ENCODE peak calls at places on chromosome 15, in six cellular contexts. One of them, this sample, is unnamed.

GRCh38 chr15:78050851-78051250 is 26.7 kb downstream of the TBC1D2B start:
- DNase-seq in uterus: no peak
- DNase-seq in ovary: no peak
- DNase-seq in epithelial cell of proximal tubule: no peak
- DNase-seq in GM12865: no peak
- DNase-seq in CD8-positive, alpha-beta T cell: no peak
- DNase-seq in this sample: peak; percentile 51

GRCh38 chr15:31605467-31605931 is 278.9 kb downstream of the KLF13 start:
- DNase-seq in uterus: no peak
- DNase-seq in ovary: no peak
- DNase-seq in epithelial cell of proximal tubule: no peak
- DNase-seq in GM12865: no peak
- DNase-seq in CD8-positive, alpha-beta T cell: no peak
- DNase-seq in this sample: peak; percentile 40

GRCh38 chr15:78714890-78715289 is 73.9 kb upstream of the CHRNB4 start:
- DNase-seq in uterus: no peak
- DNase-seq in ovary: no peak
- DNase-seq in epithelial cell of proximal tubule: no peak
- DNase-seq in GM12865: peak; percentile 58
- DNase-seq in CD8-positive, alpha-beta T cell: no peak
- DNase-seq in this sample: no peak

GRCh38 chr15:52464478-52464877 is 64.2 kb downstream of the MYO5A start:
- DNase-seq in uterus: no peak
- DNase-seq in ovary: no peak
- DNase-seq in epithelial cell of proximal tubule: no peak
- DNase-seq in GM12865: peak; percentile 91
- DNase-seq in CD8-positive, alpha-beta T cell: no peak
- DNase-seq in this sample: no peak

GRCh38 chr15:75327005-75327404 is 8.9 kb upstream of the COMMD4 start:
- DNase-seq in uterus: no peak
- DNase-seq in ovary: no peak
- DNase-seq in epithelial cell of proximal tubule: no peak
- DNase-seq in GM12865: no peak
- DNase-seq in CD8-positive, alpha-beta T cell: no peak
- DNase-seq in this sample: no peak

GRCh38 chr15:57432141-57432701 is 55.9 kb downstream of the CGNL1 start:
- DNase-seq in uterus: no peak
- DNase-seq in ovary: no peak
- DNase-seq in epithelial cell of proximal tubule: no peak
- DNase-seq in GM12865: no peak
- DNase-seq in CD8-positive, alpha-beta T cell: no peak
- DNase-seq in this sample: peak; percentile 53

GRCh38 chr15:100235030-100235617 is 106.7 kb downstream of the ADAMTS17 start:
- DNase-seq in uterus: no peak
- DNase-seq in ovary: no peak
- DNase-seq in epithelial cell of proximal tubule: no peak
- DNase-seq in GM12865: no peak
- DNase-seq in CD8-positive, alpha-beta T cell: no peak
- DNase-seq in this sample: no peak

GRCh38 chr15:63274427-63274826 is 3.0 kb upstream of the APH1B start:
- DNase-seq in uterus: no peak
- DNase-seq in ovary: no peak
- DNase-seq in epithelial cell of proximal tubule: no peak
- DNase-seq in GM12865: no peak
- DNase-seq in CD8-positive, alpha-beta T cell: no peak
- DNase-seq in this sample: no peak

GRCh38 chr15:89999676-90000174 is 1.4 kb upstream of the ZNF710 start:
- DNase-seq in uterus: peak; percentile 22
- DNase-seq in ovary: peak; percentile 40
- DNase-seq in epithelial cell of proximal tubule: no peak
- DNase-seq in GM12865: no peak
- DNase-seq in CD8-positive, alpha-beta T cell: no peak
- DNase-seq in this sample: peak; percentile 34

GRCh38 chr15:100920516-100921135 is 1.5 kb downstream of the LRRK1 start:
- DNase-seq in uterus: no peak
- DNase-seq in ovary: no peak
- DNase-seq in epithelial cell of proximal tubule: no peak
- DNase-seq in GM12865: peak; percentile 47
- DNase-seq in CD8-positive, alpha-beta T cell: no peak
- DNase-seq in this sample: no peak

GRCh38 chr15:60660290-60661051 is 181.5 kb upstream of the ICE2 start:
- DNase-seq in uterus: peak; percentile 40
- DNase-seq in ovary: peak; percentile 36
- DNase-seq in epithelial cell of proximal tubule: no peak
- DNase-seq in GM12865: peak; percentile 66
- DNase-seq in CD8-positive, alpha-beta T cell: no peak
- DNase-seq in this sample: peak; percentile 88

GRCh38 chr15:43241100-43241499 is 20.3 kb upstream of the EPB42 start:
- DNase-seq in uterus: peak; percentile 69
- DNase-seq in ovary: no peak
- DNase-seq in epithelial cell of proximal tubule: no peak
- DNase-seq in GM12865: no peak
- DNase-seq in CD8-positive, alpha-beta T cell: no peak
- DNase-seq in this sample: peak; percentile 97

GRCh38 chr15:67080900-67081431 is 15.6 kb downstream of the SMAD3 start:
- DNase-seq in uterus: peak; percentile 46
- DNase-seq in ovary: no peak
- DNase-seq in epithelial cell of proximal tubule: peak; percentile 76
- DNase-seq in GM12865: peak; percentile 97
- DNase-seq in CD8-positive, alpha-beta T cell: no peak
- DNase-seq in this sample: peak; percentile 83

DNA sequence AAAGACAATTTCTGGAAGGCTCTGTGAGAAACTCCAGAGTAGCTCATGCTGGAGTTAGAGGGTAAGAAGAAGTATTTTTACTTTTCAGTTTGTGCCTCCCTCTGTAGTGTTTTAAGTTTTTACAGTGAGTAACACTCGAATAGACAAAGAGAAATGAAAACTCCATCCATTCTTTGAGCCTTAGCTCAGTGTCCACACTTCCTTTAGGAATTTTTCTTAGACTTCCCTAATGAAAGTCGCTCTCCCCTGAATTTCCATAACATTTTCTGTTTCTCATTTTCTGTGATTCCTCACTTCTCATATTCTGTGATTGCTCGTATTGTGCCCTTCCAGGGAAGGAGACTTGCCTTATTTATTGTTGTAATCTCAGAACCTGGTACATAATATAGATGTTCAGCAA is 2.1 kb downstream of the BLOC1S6 start:
- DNase-seq in uterus: no peak
- DNase-seq in ovary: no peak
- DNase-seq in epithelial cell of proximal tubule: no peak
- DNase-seq in GM12865: no peak
- DNase-seq in CD8-positive, alpha-beta T cell: no peak
- DNase-seq in this sample: peak; percentile 30
- H3K4me3 ChIP-seq in uterus: no peak overlapping the region
- H3K4me3 ChIP-seq in ovary: no peak overlapping the region
- H3K4me3 ChIP-seq in epithelial cell of proximal tubule: peak overlapping the region; percentile 68
- H3K4me3 ChIP-seq in GM12865: peak overlapping the region; percentile 69
- H3K4me3 ChIP-seq in CD8-positive, alpha-beta T cell: no peak overlapping the region
- H3K4me3 ChIP-seq in this sample: peak overlapping the region; percentile 93

GRCh38 chr15:47340576-47340920 is 376.8 kb upstream of the SEMA6D start:
- DNase-seq in uterus: no peak
- DNase-seq in ovary: no peak
- DNase-seq in epithelial cell of proximal tubule: no peak
- DNase-seq in GM12865: no peak
- DNase-seq in CD8-positive, alpha-beta T cell: no peak
- DNase-seq in this sample: no peak
- TF ChIP-seq CTCF in uterus: no peak
- TF ChIP-seq CTCF in ovary: no peak
- TF ChIP-seq CTCF in epithelial cell of proximal tubule: no peak
- TF ChIP-seq CTCF in GM12865: no peak
- TF ChIP-seq CTCF in CD8-positive, alpha-beta T cell: no peak
- TF ChIP-seq CTCF in this sample: no peak

GRCh38 chr15:73927476-73928240 is 1.4 kb downstream of the LOXL1 start:
- DNase-seq in uterus: peak; percentile 61
- DNase-seq in ovary: peak; percentile 78
- DNase-seq in epithelial cell of proximal tubule: no peak
- DNase-seq in GM12865: peak; percentile 19
- DNase-seq in CD8-positive, alpha-beta T cell: peak; percentile 87
- DNase-seq in this sample: peak; percentile 40
- H3K4me3 ChIP-seq in uterus: peak overlapping the region; percentile 66
- H3K4me3 ChIP-seq in ovary: peak overlapping the region; percentile 72
- H3K4me3 ChIP-seq in epithelial cell of proximal tubule: peak overlapping the region; percentile 62
- H3K4me3 ChIP-seq in GM12865: no peak overlapping the region
- H3K4me3 ChIP-seq in CD8-positive, alpha-beta T cell: peak overlapping the region; percentile 79
- H3K4me3 ChIP-seq in this sample: peak overlapping the region; percentile 93

DNA sequence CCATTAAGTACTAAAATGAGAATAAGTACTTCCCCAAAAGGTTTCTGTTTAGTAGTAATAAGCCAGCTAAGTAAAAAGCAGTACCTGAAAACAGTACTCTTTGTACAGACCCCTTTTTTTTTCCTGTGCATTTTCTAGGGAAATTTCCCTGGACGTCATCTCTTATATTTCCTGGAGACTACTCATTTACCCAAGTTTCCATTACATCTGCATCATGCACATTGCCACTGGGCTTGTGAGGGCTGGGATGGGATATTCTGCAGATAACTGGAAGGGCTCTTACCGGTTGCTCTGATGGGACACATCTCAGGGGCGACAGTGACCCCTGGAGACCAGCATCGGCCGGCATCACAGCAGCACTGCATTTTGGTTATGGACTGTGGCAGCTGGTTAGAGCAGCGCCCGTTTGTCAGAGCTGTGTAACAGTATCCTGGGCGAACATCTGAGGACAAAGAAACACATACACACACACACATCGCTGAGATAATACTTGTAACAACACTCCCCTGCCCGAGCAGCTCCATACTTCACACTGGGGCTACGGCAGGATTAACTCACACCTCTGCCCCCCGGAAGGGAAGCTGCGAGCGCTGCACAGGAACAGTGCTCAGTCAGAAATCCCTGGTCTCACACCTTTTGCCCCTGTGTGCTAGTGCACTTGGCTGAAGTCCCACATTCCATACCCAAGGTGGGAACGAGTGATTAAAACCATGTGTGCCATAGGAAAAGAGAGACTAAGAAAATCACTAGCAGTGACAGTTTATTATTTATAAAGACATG is 124.9 kb downstream of the FBN1 start:
- DNase-seq in uterus: no peak
- DNase-seq in ovary: no peak
- DNase-seq in epithelial cell of proximal tubule: no peak
- DNase-seq in GM12865: no peak
- DNase-seq in CD8-positive, alpha-beta T cell: no peak
- DNase-seq in this sample: no peak
- TF ChIP-seq CTCF in uterus: no peak
- TF ChIP-seq CTCF in ovary: no peak
- TF ChIP-seq CTCF in epithelial cell of proximal tubule: no peak
- TF ChIP-seq CTCF in GM12865: no peak
- TF ChIP-seq CTCF in CD8-positive, alpha-beta T cell: no peak
- TF ChIP-seq CTCF in this sample: no peak